ENCODE peak calls at places on chromosomes 1 and 21, in five cellular contexts. P is HS-5, C is WTC11, D is NCI-H510A, T is Right ventricle myocardium superior. Y is an unnamed sample.

GRCh38 chr1:75136921-75137641 is 2.9 kb downstream of the LHX8 start:
- DNase-seq in P (peak), C (no peak), D (no peak), T (no peak), Y (no peak)

GRCh38 chr1:94865369-94865768 is 45.2 kb downstream of the SLC44A3 start:
- DNase-seq in P (no peak), C (no peak), D (no peak), T (no peak), Y (no peak)

GRCh38 chr21:44623575-44623974 is 3.3 kb upstream of the KRTAP10-9 start:
- DNase-seq in P (no peak), C (no peak), D (no peak), T (no peak), Y (no peak)

GRCh38 chr1:8427493-8427892 is 109.6 kb downstream of the SLC45A1 start:
- DNase-seq in P (no peak), C (no peak), D (no peak), T (no peak), Y (no peak)

GRCh38 chr1:85824066-85824835 is 116.0 kb upstream of the ZNHIT6 start:
- DNase-seq in P (no peak), C (peak), D (no peak), T (no peak), Y (no peak)

GRCh38 chr21:34807881-34808568 is 139.2 kb downstream of the CLIC6 start:
- DNase-seq in P (peak), C (no peak), D (no peak), T (no peak), Y (no peak)

GRCh38 chr21:44874497-44875331 is 1.2 kb upstream of the PTTG1IP start:
- DNase-seq in P (no peak), C (peak), D (no peak), T (peak), Y (peak)

GRCh38 chr1:66298427-66298826 is 235.5 kb upstream of the SGIP1 start:
- DNase-seq in P (no peak), C (no peak), D (no peak), T (no peak), Y (no peak)

GRCh38 chr1:22359427-22359826 is 92.2 kb upstream of the ZBTB40 start:
- DNase-seq in P (no peak), C (no peak), D (no peak), T (no peak), Y (no peak)

GRCh38 chr21:46626536-46627302 is 8.8 kb upstream of the PRMT2 start:
- DNase-seq in P (no peak), C (no peak), D (no peak), T (no peak), Y (no peak)

GRCh38 chr21:25461730-25462129 is 145.6 kb downstream of the MRPL39 start:
- DNase-seq in P (no peak), C (no peak), D (no peak), T (no peak), Y (no peak)

GRCh38 chr1:111197598-111198289 is 2.7 kb downstream of the DENND2D start:
- DNase-seq in P (no peak), C (peak), D (no peak), T (no peak), Y (no peak)

GRCh38 chr1:40029608-40030007 is 10.9 kb upstream of the CAP1 start:
- DNase-seq in P (no peak), C (no peak), D (peak), T (no peak), Y (no peak)

GRCh38 chr1:97186381-97186780 is 464.8 kb downstream of the PTBP2 start:
- DNase-seq in P (no peak), C (peak), D (no peak), T (no peak), Y (no peak)

GRCh38 chr1:180848191-180848590 is 64.5 kb upstream of the KIAA1614 start:
- DNase-seq in P (no peak), C (no peak), D (no peak), T (no peak), Y (no peak)

GRCh38 chr1:224205438-224205840 is 22.4 kb downstream of the DEGS1 start:
- DNase-seq in P (peak), C (no peak), D (no peak), T (no peak), Y (no peak)

GRCh38 chr1:97170296-97170695 is 448.7 kb downstream of the PTBP2 start:
- DNase-seq in P (no peak), C (no peak), D (no peak), T (no peak), Y (no peak)

GRCh38 chr1:216960716-216961115 is 237.5 kb upstream of the ESRRG start:
- DNase-seq in P (peak), C (no peak), D (no peak), T (no peak), Y (no peak)

GRCh38 chr1:151584278-151584677 is 27.6 kb upstream of the SNX27 start:
- DNase-seq in P (no peak), C (no peak), D (no peak), T (no peak), Y (no peak)

GRCh38 chr21:35344582-35344981 is 295.5 kb upstream of the RUNX1 start:
- DNase-seq in P (no peak), C (no peak), D (no peak), T (no peak), Y (no peak)

GRCh38 chr1:91575909-91576519 is 75.4 kb downstream of the CDC7 start:
- DNase-seq in P (no peak), C (no peak), D (no peak), T (no peak), Y (no peak)

GRCh38 chr1:169113613-169114119 is 7.2 kb downstream of the ATP1B1 start:
- DNase-seq in P (peak), C (peak), D (no peak), T (no peak), Y (no peak)

GRCh38 chr1:56797079-56797685 is 22.0 kb downstream of the FYB2 start:
- DNase-seq in P (no peak), C (no peak), D (no peak), T (peak), Y (peak)

GRCh38 chr1:21586926-21587601 is 77.8 kb downstream of the ALPL start:
- DNase-seq in P (peak), C (peak), D (no peak), T (peak), Y (peak)

Y was measured in left ventricle myocardium inferior.